ENCODE peak calls at places on chromosomes 13 and 19, in five cellular contexts. V is cardiac muscle cell, B is esophagus squamous epithelium, Z is IMR-90, L is bronchial epithelial cell. K is an unnamed sample.

GRCh38 chr13:93055233-93055632 is 171.4 kb upstream of the GPC6 start:
- DNase-seq in V (no peak), B (no peak), Z (no peak), L (no peak), K (no peak)

GRCh38 chr13:91719033-91719432 is 320.6 kb downstream of the GPC5 start:
- DNase-seq in V (peak; percentile 14), B (no peak), Z (peak; percentile 14), L (peak; percentile 20), K (no peak)

GRCh38 chr19:17052439-17052838 is 22.8 kb downstream of the HAUS8 start:
- DNase-seq in V (peak; percentile 70), B (no peak), Z (peak; percentile 59), L (peak; percentile 42), K (no peak)

GRCh38 chr13:110097013-110097412 is 209.9 kb downstream of the COL4A1 start:
- DNase-seq in V (no peak), B (no peak), Z (peak; percentile 49), L (peak; percentile 91), K (no peak)

GRCh38 chr19:7533281-7533819 is 2.2 kb upstream of the PNPLA6 start:
- DNase-seq in V (peak; percentile 79), B (no peak), Z (peak; percentile 28), L (peak; percentile 28), K (no peak)

GRCh38 chr19:13840751-13841338 is 36.1 kb upstream of the NANOS3 start:
- DNase-seq in V (no peak), B (no peak), Z (no peak), L (no peak), K (no peak)

GRCh38 chr19:33815410-33816340 is 19.0 kb downstream of the KCTD15 start:
- DNase-seq in V (peak; percentile 59), B (no peak), Z (peak; percentile 34), L (peak; percentile 54), K (no peak)

GRCh38 chr19:19668230-19669012 is at the start of gene ZNF101:
- DNase-seq in V (peak; percentile 89), B (peak; percentile 83), Z (peak; percentile 85), L (peak; percentile 83), K (peak; percentile 64)

GRCh38 chr19:3146677-3147100 is 10.9 kb downstream of the GNA15 start:
- DNase-seq in V (no peak), B (no peak), Z (no peak), L (no peak), K (no peak)

GRCh38 chr13:33775339-33776108 is 42.4 kb upstream of the RFC3 start:
- DNase-seq in V (no peak), B (no peak), Z (no peak), L (no peak), K (no peak)

GRCh38 chr13:68368922-68369321 is 1138.8 kb upstream of the PCDH9 start:
- DNase-seq in V (no peak), B (no peak), Z (no peak), L (no peak), K (no peak)

GRCh38 chr19:49890349-49891311 is 6.1 kb downstream of the IL4I1 start:
- DNase-seq in V (no peak), B (no peak), Z (no peak), L (peak; percentile 33), K (no peak)

GRCh38 chr19:15536350-15536749 is 28.0 kb downstream of the CYP4F22 start:
- DNase-seq in V (no peak), B (no peak), Z (no peak), L (peak; percentile 28), K (no peak)

GRCh38 chr19:47790398-47790814 is 11.9 kb downstream of the SELENOW start:
- DNase-seq in V (peak; percentile 79), B (no peak), Z (peak; percentile 59), L (peak; percentile 42), K (peak; percentile 50)

GRCh38 chr13:19818223-19818842 is 35.6 kb upstream of the PSPC1 start:
- DNase-seq in V (peak; percentile 47), B (no peak), Z (no peak), L (peak; percentile 38), K (no peak)
- TF ChIP-seq CTCF in V (peak; percentile 66), B (peak; percentile 49), Z (peak; percentile 17), L (peak; percentile 91), K (no peak)

DNA sequence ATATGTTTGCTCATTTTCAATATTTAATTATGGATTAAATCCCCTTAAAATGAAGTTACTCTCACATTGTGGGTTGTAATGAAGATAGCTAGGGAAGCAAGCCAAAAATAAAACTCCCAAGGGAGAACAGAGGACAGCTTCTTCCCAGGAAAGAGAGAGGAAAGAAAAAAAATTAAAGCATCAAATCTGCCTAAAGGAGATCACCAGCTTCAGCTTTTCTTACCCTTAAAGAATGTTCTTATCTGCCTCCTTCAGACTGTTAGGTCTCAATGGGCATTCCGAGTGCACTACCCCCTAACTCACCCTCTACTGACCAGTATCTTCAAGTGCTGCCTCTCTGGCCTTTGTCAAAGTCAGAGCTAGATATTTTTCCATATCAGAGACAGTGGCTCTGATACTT is 55.2 kb downstream of the XPO4 start:
- DNase-seq in V (peak; percentile 48), B (no peak), Z (no peak), L (no peak), K (no peak)
- H3K4me3 ChIP-seq in V (peak overlapping the region; percentile 37), B (no peak overlapping the region), Z (no peak overlapping the region), L (no peak overlapping the region), K (no peak overlapping the region)

DNA sequence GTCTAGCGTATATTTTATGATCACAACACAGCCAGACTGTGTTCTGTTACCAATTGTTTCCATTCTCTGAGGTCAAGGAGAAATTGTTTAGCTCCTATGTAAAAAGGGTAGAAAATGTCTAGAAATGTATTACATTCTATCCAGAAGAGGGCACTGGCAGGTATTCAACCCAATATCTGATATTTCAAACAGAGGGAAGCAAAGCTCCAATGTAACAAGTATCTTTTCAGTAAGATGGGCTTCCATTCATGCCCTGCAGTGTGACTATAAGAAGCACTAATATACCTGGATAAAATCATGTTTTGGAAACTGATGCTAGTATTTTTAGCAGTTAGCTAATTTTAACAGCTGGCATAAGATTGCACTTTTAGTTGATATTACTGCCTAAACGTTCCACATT is 312.7 kb downstream of the FGF14 start:
- DNase-seq in V (no peak), B (no peak), Z (no peak), L (peak; percentile 23), K (no peak)
- TF ChIP-seq CTCF in V (no peak), B (peak; percentile 26), Z (peak; percentile 22), L (peak; percentile 18), K (peak; percentile 19)

GRCh38 chr13:41310963-41311606 is at the start of gene NAA16:
- DNase-seq in V (peak; percentile 93), B (peak; percentile 47), Z (peak; percentile 90), L (peak; percentile 83), K (peak; percentile 64)

GRCh38 chr13:41311607-41312500 is 787 bp downstream of the NAA16 start:
- DNase-seq in V (peak; percentile 59), B (no peak), Z (peak; percentile 43), L (peak; percentile 28), K (peak; percentile 8)

GRCh38 chr13:41315466-41316047 is 4.5 kb downstream of the NAA16 start:
- DNase-seq in V (no peak), B (no peak), Z (peak; percentile 27), L (peak; percentile 18), K (no peak)

GRCh38 chr13:41313659-41314197 is 2.7 kb downstream of the NAA16 start:
- DNase-seq in V (no peak), B (no peak), Z (no peak), L (no peak), K (no peak)

GRCh38 chr13:41313117-41313516 is 2.0 kb downstream of the NAA16 start:
- DNase-seq in V (no peak), B (no peak), Z (no peak), L (no peak), K (no peak)
- H3K4me3 ChIP-seq in V (peak overlapping the region; percentile 92), B (peak overlapping the region; percentile 90), Z (peak overlapping the region; percentile 23), L (peak overlapping the region; percentile 11), K (peak overlapping the region; percentile 17)

DNA sequence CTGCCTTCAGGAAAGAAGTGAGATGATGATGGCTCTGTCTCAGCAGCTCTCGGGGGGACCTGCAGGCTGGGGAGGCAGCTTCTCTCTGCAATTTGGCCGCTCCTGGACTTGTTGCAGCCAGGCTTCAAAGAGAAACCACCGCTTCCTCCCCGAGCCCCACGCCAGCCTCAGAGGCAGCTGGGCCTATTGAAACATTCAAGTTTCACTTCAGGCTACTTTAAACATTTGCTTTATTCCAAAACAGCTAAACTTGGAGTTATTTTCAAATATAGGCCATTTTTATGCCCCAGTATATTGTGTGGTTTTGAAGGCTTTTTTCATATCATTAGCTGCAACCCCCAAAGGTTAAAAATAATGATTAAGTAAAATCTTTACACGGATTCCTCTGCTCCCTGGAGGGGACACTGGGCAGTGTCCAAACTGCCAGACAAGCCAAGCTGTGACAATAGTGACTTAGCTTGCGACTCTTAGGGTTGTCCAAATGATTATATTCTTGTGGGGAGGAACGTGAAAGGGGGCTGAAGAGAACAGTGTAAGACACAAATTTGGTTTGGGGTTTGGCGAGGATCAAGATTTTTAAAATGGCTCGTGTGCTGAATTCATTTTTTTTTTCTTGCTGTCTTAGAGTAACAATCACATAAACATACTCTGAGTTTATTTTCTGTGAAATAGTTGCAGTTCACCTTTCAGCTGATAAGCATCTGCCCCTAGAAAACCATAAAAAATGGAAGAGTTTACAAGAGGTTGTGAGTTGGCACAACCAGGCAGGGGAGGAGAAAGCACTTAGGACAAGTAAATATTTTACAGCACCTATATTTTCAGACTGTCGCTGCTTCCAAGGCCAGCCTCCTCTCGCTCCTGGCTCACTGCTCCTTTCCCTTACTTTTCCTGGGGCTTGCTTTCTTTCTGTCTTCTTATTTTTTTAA is 330.6 kb downstream of the DLEU7 start:
- DNase-seq in V (peak; percentile 70), B (peak; percentile 23), Z (peak; percentile 61), L (no peak), K (no peak)
- TF ChIP-seq CTCF in V (no peak), B (no peak), Z (no peak), L (no peak), K (no peak)

DNA sequence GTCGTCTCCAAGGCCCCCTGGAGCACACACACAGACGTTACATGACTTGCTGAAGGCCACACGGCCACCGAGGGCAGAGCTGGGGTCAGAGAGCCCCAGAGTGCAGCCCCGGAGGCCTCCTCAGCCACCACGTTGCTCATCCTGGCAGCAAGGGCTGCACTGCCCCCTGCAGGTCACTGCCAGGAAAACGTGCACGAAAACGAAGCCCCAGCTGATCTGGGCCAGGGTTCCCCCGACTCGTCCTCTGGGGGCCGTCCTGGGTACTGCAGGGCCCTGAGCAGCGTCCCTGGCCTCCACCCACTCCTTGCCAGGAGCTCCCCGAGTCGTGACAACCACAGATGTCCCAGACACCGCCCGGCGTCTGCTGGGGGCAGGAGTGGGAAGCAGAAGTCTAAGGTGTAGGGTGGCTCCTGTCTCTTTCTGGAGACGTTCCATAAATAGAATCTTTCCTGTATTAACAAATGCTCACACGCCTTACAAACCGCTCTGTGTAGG is 3.4 kb downstream of the TPGS1 start:
- DNase-seq in V (peak; percentile 91), B (peak; percentile 40), Z (peak; percentile 81), L (peak; percentile 59), K (no peak)
- H3K4me3 ChIP-seq in V (no peak overlapping the region), B (peak overlapping the region; percentile 8), Z (no peak overlapping the region), L (no peak overlapping the region), K (no peak overlapping the region)

K was measured in thoracic aorta.